ENCODE peak calls at places on chromosomes 12 and 14, in four cellular contexts. V is HFF-Myc, F is NCI-H1105 treated with DMSO at 0.1 percent for 48 hours, B is right cardiac atrium. R is an unnamed sample.
A peak's percentile ranks its signal among the peaks of the same experiment; 100 is the strongest.

GRCh38 chr14:74816124-74816523 is 53.0 kb downstream of the YLPM1 start:
- DNase-seq in V (no peak), F (no peak), B (no peak), R (no peak)

GRCh38 chr12:117972341-117972740 is 3.6 kb upstream of the KSR2 start:
- DNase-seq in V (no peak), F (no peak), B (no peak), R (no peak)

GRCh38 chr14:68685419-68686211 is 107.3 kb downstream of the ZFP36L1 start:
- DNase-seq in V (no peak), F (no peak), B (no peak), R (no peak)

GRCh38 chr14:74492413-74493342 is at the start of gene NPC2:
- DNase-seq in V (no peak), F (no peak), B (no peak), R (no peak)

GRCh38 chr12:76422878-76423438 is 74.7 kb upstream of the BBS10 start:
- DNase-seq in V (peak; percentile 27), F (no peak), B (no peak), R (no peak)

GRCh38 chr14:38336298-38336697 is 80.4 kb upstream of the CLEC14A start:
- DNase-seq in V (no peak), F (no peak), B (no peak), R (no peak)

GRCh38 chr14:80446356-80446755 is 235.1 kb upstream of the DIO2 start:
- DNase-seq in V (no peak), F (no peak), B (no peak), R (no peak)

GRCh38 chr14:62692490-62693106 is 352.7 kb downstream of the KCNH5 start:
- DNase-seq in V (no peak), F (no peak), B (no peak), R (no peak)

GRCh38 chr14:95250126-95250824 is 69.4 kb downstream of the CLMN start:
- DNase-seq in V (no peak), F (peak; percentile 41), B (no peak), R (no peak)

GRCh38 chr12:133130808-133131128 is 341 bp downstream of the ZNF10 start:
- DNase-seq in V (no peak), F (no peak), B (peak; percentile 46), R (no peak)

GRCh38 chr14:50823051-50823762 is 7.8 kb downstream of the NIN start:
- DNase-seq in V (no peak), F (no peak), B (peak; percentile 52), R (no peak)

GRCh38 chr14:101223147-101223546 is 319.6 kb upstream of the RTL1 start:
- DNase-seq in V (no peak), F (no peak), B (no peak), R (no peak)

GRCh38 chr12:115203661-115204060 is 519.7 kb upstream of the TBX3 start:
- DNase-seq in V (no peak), F (no peak), B (no peak), R (no peak)

R was measured in NCI-H748 treated with DMSO at 0.1 percent for 48 hours.